ENCODE peak calls at places on chromosomes 5 and 9, in nine cellular contexts. C is lower lobe of right lung, J is AG04450, Q is fibroblast of pulmonary artery, W is mucosa of descending colon, F is HCT116, S is heart left ventricle, K is GM12865, H is right lobe of liver. T is an unnamed sample.

GRCh38 chr5:178247481-178248456 is 15.2 kb upstream of the PHYKPL start:
- DNase-seq in C (no peak), J (no peak), Q (no peak), W (peak; percentile 26), F (no peak), S (no peak), K (no peak), H (no peak), T (no peak)

GRCh38 chr9:106298997-106299396 is 564.0 kb upstream of the ZNF462 start:
- DNase-seq in C (no peak), J (no peak), Q (no peak), W (no peak), F (no peak), S (no peak), K (no peak), H (no peak), T (no peak)

GRCh38 chr5:57175586-57175985 is 1.7 kb downstream of the GPBP1 start:
- DNase-seq in C (no peak), J (no peak), Q (no peak), W (no peak), F (no peak), S (no peak), K (peak; percentile 74), H (no peak), T (peak; percentile 12)

GRCh38 chr9:2676466-2676865 is 40.8 kb upstream of the KCNV2 start:
- DNase-seq in C (no peak), J (no peak), Q (no peak), W (no peak), F (no peak), S (no peak), K (no peak), H (no peak), T (no peak)

GRCh38 chr5:103562453-103563157 is at the start of gene NUDT12:
- DNase-seq in C (peak; percentile 71), J (peak; percentile 20), Q (peak; percentile 80), W (peak; percentile 77), F (peak; percentile 69), S (peak; percentile 63), K (peak; percentile 77), H (peak; percentile 67), T (peak; percentile 5)

GRCh38 chr9:10048994-10049393 is 563.8 kb downstream of the PTPRD start:
- DNase-seq in C (no peak), J (no peak), Q (no peak), W (no peak), F (no peak), S (no peak), K (no peak), H (no peak), T (no peak)

GRCh38 chr5:149824851-149825250 is 94.7 kb downstream of the PPARGC1B start:
- DNase-seq in C (no peak), J (no peak), Q (no peak), W (no peak), F (no peak), S (peak; percentile 77), K (no peak), H (no peak), T (no peak)

GRCh38 chr5:163444526-163444925 is 7.1 kb downstream of the CCNG1 start:
- DNase-seq in C (no peak), J (no peak), Q (no peak), W (no peak), F (no peak), S (no peak), K (no peak), H (no peak), T (no peak)

GRCh38 chr5:4411664-4412063 is 728.5 kb upstream of the ADAMTS16 start:
- DNase-seq in C (no peak), J (no peak), Q (no peak), W (no peak), F (no peak), S (no peak), K (no peak), H (no peak), T (peak; percentile 28)

GRCh38 chr5:98108497-98108896 is 665.0 kb upstream of the RGMB start:
- DNase-seq in C (no peak), J (peak; percentile 87), Q (peak; percentile 88), W (no peak), F (no peak), S (no peak), K (no peak), H (no peak), T (no peak)

GRCh38 chr5:33867236-33867635 is 24.6 kb downstream of the ADAMTS12 start:
- DNase-seq in C (no peak), J (no peak), Q (no peak), W (no peak), F (no peak), S (no peak), K (no peak), H (no peak), T (no peak)

GRCh38 chr5:137858223-137858916 is 9.3 kb upstream of the MYOT start:
- DNase-seq in C (no peak), J (no peak), Q (peak; percentile 41), W (no peak), F (no peak), S (no peak), K (peak; percentile 80), H (no peak), T (no peak)

DNA sequence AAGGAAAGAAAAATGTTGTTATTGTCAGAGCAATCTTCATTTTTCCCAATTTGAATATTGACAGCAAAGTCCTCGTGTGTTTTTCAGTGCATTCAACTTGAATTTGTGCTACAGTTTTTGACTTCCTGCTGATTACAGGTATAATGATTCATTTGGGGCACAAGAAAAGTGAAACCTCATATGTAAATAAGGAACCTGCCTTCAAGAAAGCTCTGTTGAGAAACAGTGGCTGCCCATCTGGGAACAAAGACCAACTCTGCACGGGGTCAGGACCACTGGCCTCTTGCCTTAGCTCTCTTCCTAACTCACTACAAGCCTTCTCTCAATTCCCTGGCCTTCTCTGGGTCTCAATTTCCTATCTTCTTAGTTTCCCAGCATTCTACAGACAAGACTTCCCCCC is 21.0 kb downstream of the TIMD4 start:
- DNase-seq in C (no peak), J (no peak), Q (no peak), W (no peak), F (no peak), S (no peak), K (peak; percentile 76), H (no peak), T (no peak)
- H3K4me3 ChIP-seq in C (no peak overlapping the region), J (no peak overlapping the region), Q (no peak overlapping the region), W (no peak overlapping the region), F (no peak overlapping the region), S (no peak overlapping the region), K (no peak overlapping the region), H (no peak overlapping the region), T (no peak overlapping the region)

GRCh38 chr5:36155291-36155690 is 3.4 kb downstream of the SKP2 start:
- DNase-seq in C (no peak), J (no peak), Q (no peak), W (no peak), F (no peak), S (no peak), K (no peak), H (no peak), T (no peak)
- H3K4me3 ChIP-seq in C (no peak overlapping the region), J (no peak overlapping the region), Q (no peak overlapping the region), W (no peak overlapping the region), F (no peak overlapping the region), S (no peak overlapping the region), K (no peak overlapping the region), H (no peak overlapping the region), T (no peak overlapping the region)

DNA sequence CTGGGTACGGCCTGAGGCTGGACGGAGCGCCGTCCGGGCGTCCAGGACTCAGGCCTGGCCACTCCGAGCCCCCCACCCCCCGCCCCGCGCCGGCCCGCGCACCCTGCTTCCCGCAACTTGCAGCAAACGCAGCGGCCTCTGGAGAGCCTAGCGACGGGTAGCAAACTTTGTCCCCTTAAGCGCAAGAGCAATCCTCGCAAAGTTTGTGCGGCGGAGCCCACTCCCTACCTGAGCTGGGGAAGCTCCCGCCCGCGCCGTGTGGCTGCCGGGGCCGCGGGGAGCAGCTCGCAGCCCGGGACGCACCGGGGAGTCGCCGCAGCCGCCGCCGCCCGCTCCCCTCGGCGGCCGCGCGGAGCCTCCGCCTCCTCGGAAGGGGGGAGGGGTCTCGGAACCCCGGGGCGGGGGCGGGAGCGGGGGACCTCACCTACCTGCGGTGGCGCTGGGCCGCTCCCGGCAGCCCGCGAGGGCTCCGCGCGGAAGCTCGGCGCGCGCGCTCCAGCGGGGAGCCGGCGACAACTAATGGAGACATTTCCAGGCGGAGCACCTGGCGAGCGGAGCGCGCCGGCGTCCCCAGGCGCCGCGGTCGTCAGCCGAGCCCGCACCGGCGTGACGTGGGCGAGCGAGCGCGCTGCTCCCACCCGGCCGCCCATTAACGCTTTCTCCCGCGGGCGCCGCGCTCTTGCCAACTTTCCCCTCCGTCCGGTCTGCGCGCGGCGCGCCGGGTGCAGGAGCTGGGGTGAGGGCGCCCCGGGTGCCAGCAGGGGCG is 4.1 kb upstream of the IRX4 start:
- DNase-seq in C (peak; percentile 38), J (no peak), Q (no peak), W (no peak), F (no peak), S (no peak), K (no peak), H (no peak), T (no peak)
- H3K4me3 ChIP-seq in C (no peak overlapping the region), J (no peak overlapping the region), Q (no peak overlapping the region), W (no peak overlapping the region), F (no peak overlapping the region), S (peak overlapping the region; percentile 56), K (no peak overlapping the region), H (no peak overlapping the region), T (no peak overlapping the region)

GRCh38 chr9:135087899-135088347 is 455 bp downstream of the OLFM1 start:
- DNase-seq in C (no peak), J (no peak), Q (no peak), W (peak; percentile 24), F (no peak), S (no peak), K (no peak), H (no peak), T (no peak)

GRCh38 chr9:135090081-135090480 is 2.6 kb downstream of the OLFM1 start:
- DNase-seq in C (no peak), J (no peak), Q (no peak), W (no peak), F (no peak), S (no peak), K (no peak), H (no peak), T (no peak)

GRCh38 chr9:135087489-135087791 is at the start of gene OLFM1:
- DNase-seq in C (peak; percentile 78), J (no peak), Q (peak; percentile 63), W (peak; percentile 82), F (peak; percentile 38), S (peak; percentile 85), K (peak; percentile 9), H (peak; percentile 81), T (no peak)

GRCh38 chr9:135088979-135089847 is 1.7 kb downstream of the OLFM1 start:
- DNase-seq in C (no peak), J (no peak), Q (no peak), W (no peak), F (no peak), S (no peak), K (no peak), H (no peak), T (no peak)

DNA sequence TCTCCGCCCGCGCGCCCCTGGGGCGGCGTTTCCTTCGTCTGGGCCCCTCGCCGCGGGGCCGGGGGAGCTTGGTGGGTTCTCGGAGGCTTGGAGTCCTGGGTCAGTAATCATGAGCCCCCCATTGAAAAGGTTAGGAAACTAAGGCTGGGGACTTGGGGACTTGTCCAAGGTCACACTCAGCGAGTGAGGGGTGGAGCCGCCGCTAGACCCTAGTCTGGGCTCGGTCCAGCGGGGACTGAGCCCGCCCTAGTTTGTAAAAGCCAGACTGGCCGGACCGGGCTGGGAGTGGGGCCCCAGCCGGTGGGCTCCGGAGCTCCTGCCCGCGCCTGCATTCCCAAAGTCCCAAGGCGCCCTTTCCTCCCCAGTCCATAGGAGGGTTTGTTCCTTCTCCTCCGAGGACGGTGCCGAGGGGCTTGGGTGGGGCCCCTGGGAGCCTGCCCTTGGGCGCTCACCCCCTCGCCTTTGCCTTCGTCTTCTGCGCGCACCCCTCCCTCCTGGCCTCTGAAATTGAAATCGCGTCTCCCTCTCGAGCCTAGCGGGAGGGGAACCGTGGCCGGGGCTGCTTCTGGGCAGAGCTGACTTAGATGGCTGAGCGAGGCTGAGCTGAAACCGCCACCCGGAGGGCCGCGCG is 995 bp downstream of the OLFM1 start:
- DNase-seq in C (no peak), J (no peak), Q (no peak), W (no peak), F (no peak), S (no peak), K (no peak), H (no peak), T (no peak)
- H3K4me3 ChIP-seq in C (peak overlapping the region; percentile 52), J (no peak overlapping the region), Q (no peak overlapping the region), W (no peak overlapping the region), F (no peak overlapping the region), S (peak overlapping the region; percentile 54), K (no peak overlapping the region), H (peak overlapping the region; percentile 33), T (no peak overlapping the region)